ENCODE peak calls at places on chromosomes 1 and 21, in seven cellular contexts. N, G, Q, U, K, D and E are unnamed samples.

GRCh38 chr1:165063181-165063955 is 293.1 kb downstream of the LMX1A start:
- DNase-seq in K (no peak), U (no peak), Q (no peak), D (no peak), G (no peak), N (no peak), E (no peak)

GRCh38 chr1:229843627-229844238 is 217.7 kb downstream of the URB2 start:
- DNase-seq in K (peak), U (peak), G (peak), N (no peak), Q (no peak), D (no peak), E (no peak)

GRCh38 chr1:117613249-117613968 is 7.6 kb downstream of the TENT5C start:
- DNase-seq in Q (no peak), G (no peak), U (no peak), D (no peak), N (no peak), K (no peak), E (no peak)

GRCh38 chr1:35369922-35370671 is 101.6 kb downstream of the ZMYM4 start:
- DNase-seq in G (no peak), Q (peak), N (peak), D (no peak), K (peak), U (peak), E (no peak)

GRCh38 chr1:94739521-94740061 is 80.6 kb upstream of the SLC44A3 start:
- DNase-seq in G (no peak), K (peak), D (no peak), U (peak), Q (no peak), N (no peak), E (no peak)

GRCh38 chr21:46100020-46100419 is 2.1 kb downstream of the COL6A2 start:
- DNase-seq in K (no peak), N (peak), U (no peak), D (no peak), G (no peak), Q (no peak), E (no peak)

GRCh38 chr1:111778066-111778465 is 22.4 kb downstream of the DDX20 start:
- DNase-seq in G (no peak), U (no peak), Q (no peak), K (no peak), D (no peak), N (no peak), E (no peak)

GRCh38 chr1:212555426-212555825 is 53.1 kb upstream of the ATF3 start:
- DNase-seq in N (no peak), K (no peak), D (no peak), U (no peak), Q (no peak), G (no peak), E (no peak)

GRCh38 chr1:213281610-213282316 is 230.7 kb downstream of the RPS6KC1 start:
- DNase-seq in Q (no peak), K (no peak), U (no peak), N (no peak), D (no peak), G (no peak), E (no peak)

GRCh38 chr1:74010206-74010605 is 187.8 kb downstream of the LRRIQ3 start:
- DNase-seq in U (no peak), K (no peak), G (no peak), D (no peak), Q (peak), N (no peak), E (no peak)

GRCh38 chr1:67544921-67545320 is 114.7 kb upstream of the SERBP1 start:
- DNase-seq in U (no peak), N (no peak), D (no peak), K (no peak), Q (no peak), G (no peak), E (no peak)

GRCh38 chr1:230771773-230772354 is 24.7 kb downstream of the CAPN9 start:
- DNase-seq in D (no peak), U (no peak), N (no peak), Q (no peak), G (peak), K (no peak), E (no peak)

GRCh38 chr1:181906631-181907030 is 154.9 kb downstream of the ZNF648 start:
- DNase-seq in Q (no peak), U (no peak), N (no peak), K (no peak), D (no peak), G (no peak), E (no peak)